ENCODE peak calls at places on chromosome 19, in seven cellular contexts. X is EL; K is COLO829; S is stimulated activated CD8-positive, alpha-beta memory T cell treated with anti-CD3 and anti-CD28 coated beads, Interleukin-15, amount 100 ng/mL, for 24 hours; O is stimulated activated CD4-positive, alpha-beta T cell treated with anti-CD3 and anti-CD28 coated beads, Interleukin-2, amount 100 ng/mL, for 48 hours; Y is Right ventricle myocardium superior; B is fibroblast of mammary gland. R is an unnamed sample.

GRCh38 chr19:47272448-47273312 is 2.0 kb upstream of the INAFM1 start:
- DNase-seq in K (no peak), B (peak), S (no peak), X (peak), O (no peak), Y (peak), R (no peak)

GRCh38 chr19:58518261-58519086 is 1.1 kb downstream of the ZBTB45 start:
- DNase-seq in K (no peak), X (peak), O (no peak), S (no peak), Y (peak), B (no peak), R (no peak)

GRCh38 chr19:41646589-41647204 is 19.8 kb upstream of the CEACAM4 start:
- DNase-seq in S (peak), X (peak), K (no peak), O (peak), Y (no peak), B (peak), R (no peak)

GRCh38 chr19:51016798-51017683 is 2.5 kb downstream of the KLK10 start:
- DNase-seq in K (peak), Y (no peak), O (peak), S (peak), B (peak), X (peak), R (peak)

GRCh38 chr19:57437931-57438330 is 2.8 kb downstream of the ZNF749 start:
- DNase-seq in B (no peak), K (no peak), X (peak), O (no peak), S (no peak), Y (no peak), R (no peak)

GRCh38 chr19:5880604-5881078 is 10.3 kb upstream of the FUT5 start:
- DNase-seq in S (no peak), B (peak), O (no peak), Y (peak), X (peak), K (no peak), R (no peak)

GRCh38 chr19:18607222-18608101 is 863 bp upstream of the CRLF1 start:
- DNase-seq in Y (no peak), O (no peak), S (no peak), B (no peak), X (no peak), K (no peak), R (no peak)

GRCh38 chr19:6099037-6099436 is 11.3 kb downstream of the RFX2 start:
- DNase-seq in B (no peak), Y (no peak), O (no peak), X (no peak), K (no peak), S (no peak), R (no peak)

GRCh38 chr19:45816236-45817009 is 1.3 kb upstream of the RSPH6A start:
- DNase-seq in K (no peak), Y (no peak), O (no peak), B (no peak), S (no peak), X (no peak), R (no peak)

GRCh38 chr19:54489341-54489740 is 13.3 kb upstream of the LAIR2 start:
- DNase-seq in B (no peak), O (no peak), Y (no peak), X (no peak), S (no peak), K (no peak), R (no peak)

GRCh38 chr19:6811906-6812305 is 39.4 kb downstream of the VAV1 start:
- DNase-seq in S (no peak), B (peak), K (peak), X (peak), O (no peak), Y (no peak), R (no peak)

GRCh38 chr19:36152886-36153525 is 759 bp upstream of the COX7A1 start:
- DNase-seq in X (no peak), B (no peak), S (no peak), Y (peak), K (no peak), O (no peak), R (no peak)

GRCh38 chr19:15194938-15195337 is 5.9 kb downstream of the NOTCH3 start:
- DNase-seq in K (no peak), B (peak), X (peak), Y (peak), S (no peak), O (no peak), R (no peak)